ENCODE peak calls at places on chromosomes 16 and 17, in four cellular contexts. One of them, this sample, is unnamed. For H3K4me1, the result is how much of the 10 kb centered on the place peaks cover.

GRCh38 chr17:44219126-44219635 is 294 bp downstream of the UBTF start:
- DNase-seq in A549: peak
- DNase-seq in HepG2: peak
- DNase-seq in K562: peak
- DNase-seq in this sample: peak

GRCh38 chr17:43982171-43982570 is 22.3 kb upstream of the NAGS start:
- DNase-seq in A549: no peak
- DNase-seq in HepG2: no peak
- DNase-seq in K562: no peak
- DNase-seq in this sample: no peak

GRCh38 chr16:3610698-3611144 is 685 bp downstream of the SLX4 start:
- DNase-seq in A549: no peak
- DNase-seq in HepG2: no peak
- DNase-seq in K562: no peak
- DNase-seq in this sample: no peak

GRCh38 chr17:81334987-81335386 is 39.9 kb upstream of the SLC38A10 start:
- DNase-seq in A549: no peak
- DNase-seq in HepG2: no peak
- DNase-seq in K562: no peak
- DNase-seq in this sample: no peak

GRCh38 chr17:70138309-70138865 is 30.9 kb upstream of the KCNJ2 start:
- DNase-seq in A549: no peak
- DNase-seq in HepG2: no peak
- DNase-seq in K562: no peak
- DNase-seq in this sample: no peak

GRCh38 chr17:8610558-8610957 is 20.0 kb downstream of the MYH10 start:
- DNase-seq in A549: no peak
- DNase-seq in HepG2: no peak
- DNase-seq in K562: no peak
- DNase-seq in this sample: no peak

GRCh38 chr16:58127033-58127556 is 2.1 kb downstream of the CFAP20 start:
- DNase-seq in A549: no peak
- DNase-seq in HepG2: peak
- DNase-seq in K562: peak
- DNase-seq in this sample: peak

GRCh38 chr17:8418471-8418870 is 17.2 kb upstream of the NDEL1 start:
- DNase-seq in A549: no peak
- DNase-seq in HepG2: no peak
- DNase-seq in K562: no peak
- DNase-seq in this sample: no peak

GRCh38 chr17:80941743-80942211 is 49.9 kb upstream of the CHMP6 start:
- DNase-seq in A549: no peak
- DNase-seq in HepG2: no peak
- DNase-seq in K562: no peak
- DNase-seq in this sample: peak

GRCh38 chr16:85751665-85752501 is 987 bp upstream of the C16orf74 start:
- DNase-seq in A549: no peak
- DNase-seq in HepG2: no peak
- DNase-seq in K562: no peak
- DNase-seq in this sample: peak

GRCh38 chr17:35568561-35568960 is 7.9 kb upstream of the SLFN14 start:
- DNase-seq in A549: peak
- DNase-seq in HepG2: peak
- DNase-seq in K562: peak
- DNase-seq in this sample: peak

GRCh38 chr17:43983515-43984411 is 20.7 kb upstream of the NAGS start:
- DNase-seq in A549: no peak
- DNase-seq in HepG2: peak
- DNase-seq in K562: peak
- DNase-seq in this sample: no peak

GRCh38 chr17:71392715-71393567 is 727.9 kb upstream of the SOX9 start:
- DNase-seq in A549: no peak
- DNase-seq in HepG2: no peak
- DNase-seq in K562: no peak
- DNase-seq in this sample: peak

GRCh38 chr16:79492036-79492435 is 108.5 kb downstream of the MAF start:
- DNase-seq in A549: no peak
- DNase-seq in HepG2: no peak
- DNase-seq in K562: no peak
- DNase-seq in this sample: no peak

GRCh38 chr17:9217151-9218067 is 196.1 kb downstream of the NTN1 start:
- DNase-seq in A549: no peak
- DNase-seq in HepG2: peak
- DNase-seq in K562: no peak
- DNase-seq in this sample: peak

GRCh38 chr16:30664616-30665109 is 6.4 kb downstream of the FBRS start:
- DNase-seq in A549: no peak
- DNase-seq in HepG2: no peak
- DNase-seq in K562: no peak
- DNase-seq in this sample: no peak

GRCh38 chr16:89193021-89193575 is 7.2 kb downstream of the SLC22A31 start:
- DNase-seq in A549: no peak
- DNase-seq in HepG2: peak
- DNase-seq in K562: peak
- DNase-seq in this sample: peak

GRCh38 chr17:43079578-43080302 is 45.4 kb downstream of the BRCA1 start:
- DNase-seq in A549: no peak
- DNase-seq in HepG2: no peak
- DNase-seq in K562: no peak
- DNase-seq in this sample: no peak

GRCh38 chr17:74005790-74006189 is 197.7 kb upstream of the RPL38 start:
- DNase-seq in A549: no peak
- DNase-seq in HepG2: no peak
- DNase-seq in K562: no peak
- DNase-seq in this sample: no peak

GRCh38 chr16:76910931-76911330 is 280.1 kb upstream of the MON1B start:
- DNase-seq in A549: peak
- DNase-seq in HepG2: no peak
- DNase-seq in K562: no peak
- DNase-seq in this sample: peak

GRCh38 chr17:80458016-80458415 is 18.4 kb downstream of the NPTX1 start:
- DNase-seq in A549: no peak
- DNase-seq in HepG2: no peak
- DNase-seq in K562: no peak
- DNase-seq in this sample: no peak

GRCh38 chr17:45288825-45289224 is 26.9 kb upstream of the SPATA32 start:
- DNase-seq in A549: no peak
- DNase-seq in HepG2: no peak
- DNase-seq in K562: no peak
- DNase-seq in this sample: no peak

GRCh38 chr17:2030779-2031163 is 818 bp downstream of the DPH1 start:
- DNase-seq in A549: no peak
- DNase-seq in HepG2: no peak
- DNase-seq in K562: no peak
- DNase-seq in this sample: no peak

GRCh38 chr17:65173284-65173793 is 36.2 kb downstream of the RGS9 start:
- DNase-seq in A549: peak
- DNase-seq in HepG2: no peak
- DNase-seq in K562: peak
- DNase-seq in this sample: peak

GRCh38 chr17:59776577-59776976 is 69.1 kb downstream of the VMP1 start:
- DNase-seq in A549: no peak
- DNase-seq in HepG2: no peak
- DNase-seq in K562: no peak
- DNase-seq in this sample: no peak

GRCh38 chr16:10992797-10993196 is 48.4 kb downstream of the CLEC16A start:
- DNase-seq in A549: peak
- DNase-seq in HepG2: no peak
- DNase-seq in K562: peak
- DNase-seq in this sample: peak

GRCh38 chr17:74024871-74025531 is 178.5 kb upstream of the RPL38 start:
- DNase-seq in A549: no peak
- DNase-seq in HepG2: peak
- DNase-seq in K562: no peak
- DNase-seq in this sample: no peak

GRCh38 chr17:11240841-11241610 is at the start of gene SHISA6:
- DNase-seq in A549: no peak
- DNase-seq in HepG2: no peak
- DNase-seq in K562: no peak
- DNase-seq in this sample: no peak

GRCh38 chr16:54930034-54930938 is at the start of gene IRX5:
- DNase-seq in A549: peak
- DNase-seq in HepG2: no peak
- DNase-seq in K562: peak
- DNase-seq in this sample: peak
- H3K4me1 ChIP-seq in A549: under half
- H3K4me1 ChIP-seq in HepG2: under half
- H3K4me1 ChIP-seq in K562: under half
- H3K4me1 ChIP-seq in this sample: under half

GRCh38 chr17:58121925-58122324 is 26.3 kb upstream of the OR4D1 start:
- DNase-seq in A549: peak
- DNase-seq in HepG2: peak
- DNase-seq in K562: peak
- DNase-seq in this sample: peak
- TF ChIP-seq BHLHE40 in A549: no peak
- TF ChIP-seq BHLHE40 in HepG2: no peak
- TF ChIP-seq BHLHE40 in K562: no peak
- TF ChIP-seq BHLHE40 in this sample: no peak

GRCh38 chr17:76689859-76690258 is 20.9 kb downstream of the MXRA7 start:
- DNase-seq in A549: no peak
- DNase-seq in HepG2: no peak
- DNase-seq in K562: no peak
- DNase-seq in this sample: no peak
- H3K4me1 ChIP-seq in A549: under half
- H3K4me1 ChIP-seq in HepG2: half or more
- H3K4me1 ChIP-seq in K562: under half
- H3K4me1 ChIP-seq in this sample: under half

GRCh38 chr16:66623755-66624154 is 19.3 kb downstream of the CMTM3 start:
- DNase-seq in A549: no peak
- DNase-seq in HepG2: no peak
- DNase-seq in K562: no peak
- DNase-seq in this sample: no peak

GRCh38 chr16:66619534-66620418 is 15.3 kb downstream of the CMTM3 start:
- DNase-seq in A549: no peak
- DNase-seq in HepG2: no peak
- DNase-seq in K562: peak
- DNase-seq in this sample: peak

GRCh38 chr16:66622863-66623262 is 18.4 kb downstream of the CMTM3 start:
- DNase-seq in A549: no peak
- DNase-seq in HepG2: no peak
- DNase-seq in K562: no peak
- DNase-seq in this sample: peak

GRCh38 chr16:66620419-66620775 is 15.9 kb downstream of the CMTM3 start:
- DNase-seq in A549: no peak
- DNase-seq in HepG2: no peak
- DNase-seq in K562: no peak
- DNase-seq in this sample: no peak

DNA sequence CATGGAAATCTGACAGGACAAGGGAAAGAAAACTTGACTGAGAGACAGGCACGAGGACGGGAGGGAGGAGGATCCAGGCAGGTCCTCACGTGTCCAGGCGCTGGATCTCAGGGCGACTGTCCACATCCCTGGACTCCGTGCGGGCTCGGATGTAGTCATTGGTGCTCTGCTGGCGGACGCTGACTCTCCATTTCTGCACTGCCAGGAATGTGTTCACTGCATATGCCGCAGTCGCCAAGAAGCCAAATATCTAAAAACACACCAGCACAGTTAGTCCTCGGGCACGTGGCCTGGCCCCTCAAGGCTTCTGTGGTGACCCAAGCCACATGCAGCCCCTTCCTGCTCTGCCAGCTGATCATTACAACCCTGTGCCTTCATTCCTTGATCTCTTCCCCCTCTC is 17.5 kb downstream of the CMTM3 start:
- DNase-seq in A549: no peak
- DNase-seq in HepG2: no peak
- DNase-seq in K562: no peak
- DNase-seq in this sample: no peak
- TF ChIP-seq BHLHE40 in A549: no peak
- TF ChIP-seq BHLHE40 in HepG2: no peak
- TF ChIP-seq BHLHE40 in K562: no peak
- TF ChIP-seq BHLHE40 in this sample: no peak

GRCh38 chr17:15233022-15233805 is 31.9 kb downstream of the PMP22 start:
- DNase-seq in A549: peak
- DNase-seq in HepG2: peak
- DNase-seq in K562: peak
- DNase-seq in this sample: peak
- H3K4me1 ChIP-seq in A549: under half
- H3K4me1 ChIP-seq in HepG2: under half
- H3K4me1 ChIP-seq in K562: half or more
- H3K4me1 ChIP-seq in this sample: under half

GRCh38 chr17:40092581-40092980 is 7.8 kb downstream of the NR1D1 start:
- DNase-seq in A549: no peak
- DNase-seq in HepG2: no peak
- DNase-seq in K562: no peak
- DNase-seq in this sample: no peak

GRCh38 chr17:40093005-40093579 is 7.3 kb downstream of the NR1D1 start:
- DNase-seq in A549: no peak
- DNase-seq in HepG2: no peak
- DNase-seq in K562: no peak
- DNase-seq in this sample: no peak

GRCh38 chr17:40095356-40095943 is 4.9 kb downstream of the NR1D1 start:
- DNase-seq in A549: no peak
- DNase-seq in HepG2: no peak
- DNase-seq in K562: no peak
- DNase-seq in this sample: no peak

GRCh38 chr17:40094874-40095273 is 5.5 kb downstream of the NR1D1 start:
- DNase-seq in A549: no peak
- DNase-seq in HepG2: no peak
- DNase-seq in K562: no peak
- DNase-seq in this sample: no peak

DNA sequence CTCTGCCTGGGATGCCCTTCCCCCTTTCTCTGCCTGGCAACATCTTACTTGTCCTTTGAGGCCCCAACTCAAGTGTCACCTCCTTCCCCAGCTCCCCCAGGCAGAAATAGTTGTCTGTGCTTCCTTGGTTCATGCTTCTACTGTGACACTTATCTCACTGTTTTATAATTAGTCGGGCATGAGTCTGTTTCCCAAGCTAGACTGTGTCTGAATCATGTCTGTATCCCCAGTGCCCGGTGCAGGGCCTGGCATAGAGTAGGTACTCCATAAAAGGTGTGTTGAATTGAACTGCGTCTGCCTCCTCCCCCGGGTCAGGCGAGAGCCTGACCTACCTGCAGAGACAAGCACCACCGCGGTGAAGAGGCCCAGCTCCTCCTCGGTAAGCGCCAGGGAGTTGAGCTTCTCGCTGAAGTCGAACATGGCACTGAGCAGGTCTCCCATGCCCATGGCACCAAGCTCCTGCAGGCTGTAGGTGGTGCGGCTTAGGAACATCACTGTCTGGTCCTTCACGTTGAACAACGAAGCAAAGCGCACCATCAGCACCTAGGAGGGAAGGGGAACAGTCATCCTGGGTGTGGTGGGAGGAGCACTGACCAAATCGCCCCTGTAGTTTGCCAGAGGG is 6.7 kb downstream of the NR1D1 start:
- DNase-seq in A549: no peak
- DNase-seq in HepG2: no peak
- DNase-seq in K562: no peak
- DNase-seq in this sample: no peak
- TF ChIP-seq BHLHE40 in A549: no peak
- TF ChIP-seq BHLHE40 in HepG2: no peak
- TF ChIP-seq BHLHE40 in K562: no peak
- TF ChIP-seq BHLHE40 in this sample: no peak

This sample was measured in IMR-90.